ENCODE peak calls at places on chromosomes 4 and X, in ten cellular contexts. One of them, this sample, is unnamed.

GRCh38 chrX:37712458-37712857 is 26.9 kb downstream of the XK start:
- DNase-seq in cerebellar cortex: no peak
- DNase-seq in SK-N-DZ: no peak
- DNase-seq in glutamatergic neuron: no peak
- DNase-seq in GM19239: no peak
- DNase-seq in LHCN-M2: peak
- DNase-seq in lower lobe of right lung: no peak
- DNase-seq in cardiac muscle cell: no peak
- DNase-seq in activated CD4-positive, CD25-positive, alpha-beta regulatory T cell: no peak
- DNase-seq in T-helper 9 cell: no peak
- DNase-seq in this sample: no peak

GRCh38 chrX:10622197-10622596 is 1.8 kb upstream of the MID1 start:
- DNase-seq in cerebellar cortex: no peak
- DNase-seq in SK-N-DZ: no peak
- DNase-seq in glutamatergic neuron: no peak
- DNase-seq in GM19239: no peak
- DNase-seq in LHCN-M2: peak
- DNase-seq in lower lobe of right lung: no peak
- DNase-seq in cardiac muscle cell: no peak
- DNase-seq in activated CD4-positive, CD25-positive, alpha-beta regulatory T cell: no peak
- DNase-seq in T-helper 9 cell: no peak
- DNase-seq in this sample: no peak

GRCh38 chrX:16547644-16548043 is 102.3 kb upstream of the S100G start:
- DNase-seq in cerebellar cortex: no peak
- DNase-seq in SK-N-DZ: no peak
- DNase-seq in glutamatergic neuron: no peak
- DNase-seq in GM19239: no peak
- DNase-seq in LHCN-M2: no peak
- DNase-seq in lower lobe of right lung: no peak
- DNase-seq in cardiac muscle cell: no peak
- DNase-seq in activated CD4-positive, CD25-positive, alpha-beta regulatory T cell: no peak
- DNase-seq in T-helper 9 cell: no peak
- DNase-seq in this sample: no peak

GRCh38 chr4:76758996-76759395 is 138.9 kb downstream of the SOWAHB start:
- DNase-seq in cerebellar cortex: no peak
- DNase-seq in SK-N-DZ: no peak
- DNase-seq in glutamatergic neuron: no peak
- DNase-seq in GM19239: no peak
- DNase-seq in LHCN-M2: peak
- DNase-seq in lower lobe of right lung: no peak
- DNase-seq in cardiac muscle cell: no peak
- DNase-seq in activated CD4-positive, CD25-positive, alpha-beta regulatory T cell: no peak
- DNase-seq in T-helper 9 cell: no peak
- DNase-seq in this sample: no peak

GRCh38 chrX:63283331-63283730 is 67.8 kb downstream of the SPIN4 start:
- DNase-seq in cerebellar cortex: no peak
- DNase-seq in SK-N-DZ: no peak
- DNase-seq in glutamatergic neuron: no peak
- DNase-seq in GM19239: no peak
- DNase-seq in LHCN-M2: no peak
- DNase-seq in lower lobe of right lung: no peak
- DNase-seq in cardiac muscle cell: no peak
- DNase-seq in activated CD4-positive, CD25-positive, alpha-beta regulatory T cell: no peak
- DNase-seq in T-helper 9 cell: no peak
- DNase-seq in this sample: no peak

GRCh38 chr4:19925516-19925915 is 326.2 kb upstream of the SLIT2 start:
- DNase-seq in cerebellar cortex: no peak
- DNase-seq in SK-N-DZ: peak
- DNase-seq in glutamatergic neuron: no peak
- DNase-seq in GM19239: no peak
- DNase-seq in LHCN-M2: no peak
- DNase-seq in lower lobe of right lung: no peak
- DNase-seq in cardiac muscle cell: no peak
- DNase-seq in activated CD4-positive, CD25-positive, alpha-beta regulatory T cell: no peak
- DNase-seq in T-helper 9 cell: no peak
- DNase-seq in this sample: no peak

GRCh38 chr4:2436301-2436700 is 17.5 kb downstream of the CFAP99 start:
- DNase-seq in cerebellar cortex: peak
- DNase-seq in SK-N-DZ: no peak
- DNase-seq in glutamatergic neuron: no peak
- DNase-seq in GM19239: no peak
- DNase-seq in LHCN-M2: peak
- DNase-seq in lower lobe of right lung: no peak
- DNase-seq in cardiac muscle cell: no peak
- DNase-seq in activated CD4-positive, CD25-positive, alpha-beta regulatory T cell: no peak
- DNase-seq in T-helper 9 cell: no peak
- DNase-seq in this sample: no peak

GRCh38 chr4:80539190-80539589 is 203.7 kb downstream of the CFAP299 start:
- DNase-seq in cerebellar cortex: no peak
- DNase-seq in SK-N-DZ: no peak
- DNase-seq in glutamatergic neuron: no peak
- DNase-seq in GM19239: no peak
- DNase-seq in LHCN-M2: no peak
- DNase-seq in lower lobe of right lung: no peak
- DNase-seq in cardiac muscle cell: no peak
- DNase-seq in activated CD4-positive, CD25-positive, alpha-beta regulatory T cell: no peak
- DNase-seq in T-helper 9 cell: no peak
- DNase-seq in this sample: no peak

GRCh38 chrX:79440336-79440735 is 73.2 kb upstream of the ITM2A start:
- DNase-seq in cerebellar cortex: no peak
- DNase-seq in SK-N-DZ: no peak
- DNase-seq in glutamatergic neuron: no peak
- DNase-seq in GM19239: no peak
- DNase-seq in LHCN-M2: no peak
- DNase-seq in lower lobe of right lung: no peak
- DNase-seq in cardiac muscle cell: no peak
- DNase-seq in activated CD4-positive, CD25-positive, alpha-beta regulatory T cell: no peak
- DNase-seq in T-helper 9 cell: no peak
- DNase-seq in this sample: no peak

GRCh38 chr4:52718123-52718522 is 33.1 kb downstream of the ERVMER34-1 start:
- DNase-seq in cerebellar cortex: no peak
- DNase-seq in SK-N-DZ: no peak
- DNase-seq in glutamatergic neuron: no peak
- DNase-seq in GM19239: no peak
- DNase-seq in LHCN-M2: peak
- DNase-seq in lower lobe of right lung: no peak
- DNase-seq in cardiac muscle cell: no peak
- DNase-seq in activated CD4-positive, CD25-positive, alpha-beta regulatory T cell: no peak
- DNase-seq in T-helper 9 cell: no peak
- DNase-seq in this sample: no peak

GRCh38 chr4:1045193-1045594 is 33.8 kb downstream of the FGFRL1 start:
- DNase-seq in cerebellar cortex: no peak
- DNase-seq in SK-N-DZ: no peak
- DNase-seq in glutamatergic neuron: no peak
- DNase-seq in GM19239: no peak
- DNase-seq in LHCN-M2: no peak
- DNase-seq in lower lobe of right lung: peak
- DNase-seq in cardiac muscle cell: no peak
- DNase-seq in activated CD4-positive, CD25-positive, alpha-beta regulatory T cell: no peak
- DNase-seq in T-helper 9 cell: no peak
- DNase-seq in this sample: peak

GRCh38 chrX:68411729-68412128 is 21.6 kb downstream of the OPHN1 start:
- DNase-seq in cerebellar cortex: no peak
- DNase-seq in SK-N-DZ: no peak
- DNase-seq in glutamatergic neuron: no peak
- DNase-seq in GM19239: no peak
- DNase-seq in LHCN-M2: no peak
- DNase-seq in lower lobe of right lung: no peak
- DNase-seq in cardiac muscle cell: no peak
- DNase-seq in activated CD4-positive, CD25-positive, alpha-beta regulatory T cell: no peak
- DNase-seq in T-helper 9 cell: no peak
- DNase-seq in this sample: no peak

GRCh38 chr4:79257953-79258613 is 67.8 kb downstream of the NAA11 start:
- DNase-seq in cerebellar cortex: no peak
- DNase-seq in SK-N-DZ: no peak
- DNase-seq in glutamatergic neuron: no peak
- DNase-seq in GM19239: no peak
- DNase-seq in LHCN-M2: no peak
- DNase-seq in lower lobe of right lung: no peak
- DNase-seq in cardiac muscle cell: peak
- DNase-seq in activated CD4-positive, CD25-positive, alpha-beta regulatory T cell: no peak
- DNase-seq in T-helper 9 cell: no peak
- DNase-seq in this sample: no peak

GRCh38 chr4:81757706-81758105 is 286.0 kb upstream of the RASGEF1B start:
- DNase-seq in cerebellar cortex: no peak
- DNase-seq in SK-N-DZ: no peak
- DNase-seq in glutamatergic neuron: no peak
- DNase-seq in GM19239: no peak
- DNase-seq in LHCN-M2: no peak
- DNase-seq in lower lobe of right lung: no peak
- DNase-seq in cardiac muscle cell: no peak
- DNase-seq in activated CD4-positive, CD25-positive, alpha-beta regulatory T cell: no peak
- DNase-seq in T-helper 9 cell: no peak
- DNase-seq in this sample: no peak

GRCh38 chr4:89307446-89308160 is at the start of gene GPRIN3:
- DNase-seq in cerebellar cortex: peak
- DNase-seq in SK-N-DZ: peak
- DNase-seq in glutamatergic neuron: peak
- DNase-seq in GM19239: no peak
- DNase-seq in LHCN-M2: no peak
- DNase-seq in lower lobe of right lung: peak
- DNase-seq in cardiac muscle cell: peak
- DNase-seq in activated CD4-positive, CD25-positive, alpha-beta regulatory T cell: peak
- DNase-seq in T-helper 9 cell: peak
- DNase-seq in this sample: peak

GRCh38 chr4:130257271-130257670 is 1161.3 kb downstream of the C4orf33 start:
- DNase-seq in cerebellar cortex: no peak
- DNase-seq in SK-N-DZ: no peak
- DNase-seq in glutamatergic neuron: no peak
- DNase-seq in GM19239: no peak
- DNase-seq in LHCN-M2: peak
- DNase-seq in lower lobe of right lung: no peak
- DNase-seq in cardiac muscle cell: no peak
- DNase-seq in activated CD4-positive, CD25-positive, alpha-beta regulatory T cell: no peak
- DNase-seq in T-helper 9 cell: no peak
- DNase-seq in this sample: no peak

GRCh38 chrX:103685396-103685795 is 1.1 kb downstream of the MORF4L2 start:
- DNase-seq in cerebellar cortex: no peak
- DNase-seq in SK-N-DZ: no peak
- DNase-seq in glutamatergic neuron: no peak
- DNase-seq in GM19239: no peak
- DNase-seq in LHCN-M2: no peak
- DNase-seq in lower lobe of right lung: no peak
- DNase-seq in cardiac muscle cell: no peak
- DNase-seq in activated CD4-positive, CD25-positive, alpha-beta regulatory T cell: no peak
- DNase-seq in T-helper 9 cell: no peak
- DNase-seq in this sample: no peak

GRCh38 chr4:107094976-107095375 is 58.9 kb upstream of the DKK2 start:
- DNase-seq in cerebellar cortex: no peak
- DNase-seq in SK-N-DZ: no peak
- DNase-seq in glutamatergic neuron: no peak
- DNase-seq in GM19239: no peak
- DNase-seq in LHCN-M2: no peak
- DNase-seq in lower lobe of right lung: no peak
- DNase-seq in cardiac muscle cell: no peak
- DNase-seq in activated CD4-positive, CD25-positive, alpha-beta regulatory T cell: no peak
- DNase-seq in T-helper 9 cell: no peak
- DNase-seq in this sample: peak

GRCh38 chr4:40283968-40284367 is 51.2 kb upstream of the CHRNA9 start:
- DNase-seq in cerebellar cortex: no peak
- DNase-seq in SK-N-DZ: no peak
- DNase-seq in glutamatergic neuron: no peak
- DNase-seq in GM19239: no peak
- DNase-seq in LHCN-M2: peak
- DNase-seq in lower lobe of right lung: no peak
- DNase-seq in cardiac muscle cell: no peak
- DNase-seq in activated CD4-positive, CD25-positive, alpha-beta regulatory T cell: peak
- DNase-seq in T-helper 9 cell: peak
- DNase-seq in this sample: no peak

GRCh38 chr4:3469386-3470243 is 6.5 kb downstream of the DOK7 start:
- DNase-seq in cerebellar cortex: no peak
- DNase-seq in SK-N-DZ: no peak
- DNase-seq in glutamatergic neuron: peak
- DNase-seq in GM19239: no peak
- DNase-seq in LHCN-M2: no peak
- DNase-seq in lower lobe of right lung: no peak
- DNase-seq in cardiac muscle cell: no peak
- DNase-seq in activated CD4-positive, CD25-positive, alpha-beta regulatory T cell: no peak
- DNase-seq in T-helper 9 cell: no peak
- DNase-seq in this sample: peak

GRCh38 chrX:15864629-15865028 is 10.0 kb upstream of the AP1S2 start:
- DNase-seq in cerebellar cortex: no peak
- DNase-seq in SK-N-DZ: no peak
- DNase-seq in glutamatergic neuron: no peak
- DNase-seq in GM19239: no peak
- DNase-seq in LHCN-M2: peak
- DNase-seq in lower lobe of right lung: no peak
- DNase-seq in cardiac muscle cell: no peak
- DNase-seq in activated CD4-positive, CD25-positive, alpha-beta regulatory T cell: no peak
- DNase-seq in T-helper 9 cell: no peak
- DNase-seq in this sample: no peak

GRCh38 chr4:129623233-129623632 is 527.3 kb downstream of the C4orf33 start:
- DNase-seq in cerebellar cortex: peak
- DNase-seq in SK-N-DZ: no peak
- DNase-seq in glutamatergic neuron: no peak
- DNase-seq in GM19239: no peak
- DNase-seq in LHCN-M2: no peak
- DNase-seq in lower lobe of right lung: no peak
- DNase-seq in cardiac muscle cell: no peak
- DNase-seq in activated CD4-positive, CD25-positive, alpha-beta regulatory T cell: no peak
- DNase-seq in T-helper 9 cell: no peak
- DNase-seq in this sample: no peak

GRCh38 chr4:110953898-110954297 is 331.0 kb upstream of the PITX2 start:
- DNase-seq in cerebellar cortex: no peak
- DNase-seq in SK-N-DZ: no peak
- DNase-seq in glutamatergic neuron: no peak
- DNase-seq in GM19239: no peak
- DNase-seq in LHCN-M2: peak
- DNase-seq in lower lobe of right lung: no peak
- DNase-seq in cardiac muscle cell: no peak
- DNase-seq in activated CD4-positive, CD25-positive, alpha-beta regulatory T cell: no peak
- DNase-seq in T-helper 9 cell: no peak
- DNase-seq in this sample: no peak

GRCh38 chr4:127783026-127783769 is 1.1 kb downstream of the HSPA4L start:
- DNase-seq in cerebellar cortex: peak
- DNase-seq in SK-N-DZ: peak
- DNase-seq in glutamatergic neuron: peak
- DNase-seq in GM19239: no peak
- DNase-seq in LHCN-M2: peak
- DNase-seq in lower lobe of right lung: peak
- DNase-seq in cardiac muscle cell: peak
- DNase-seq in activated CD4-positive, CD25-positive, alpha-beta regulatory T cell: no peak
- DNase-seq in T-helper 9 cell: no peak
- DNase-seq in this sample: peak

GRCh38 chr4:7806080-7806630 is 133.5 kb downstream of the AFAP1 start:
- DNase-seq in cerebellar cortex: peak
- DNase-seq in SK-N-DZ: no peak
- DNase-seq in glutamatergic neuron: peak
- DNase-seq in GM19239: no peak
- DNase-seq in LHCN-M2: peak
- DNase-seq in lower lobe of right lung: no peak
- DNase-seq in cardiac muscle cell: peak
- DNase-seq in activated CD4-positive, CD25-positive, alpha-beta regulatory T cell: no peak
- DNase-seq in T-helper 9 cell: no peak
- DNase-seq in this sample: no peak

GRCh38 chr4:119118397-119118796 is 17.2 kb upstream of the MYOZ2 start:
- DNase-seq in cerebellar cortex: no peak
- DNase-seq in SK-N-DZ: no peak
- DNase-seq in glutamatergic neuron: no peak
- DNase-seq in GM19239: no peak
- DNase-seq in LHCN-M2: peak
- DNase-seq in lower lobe of right lung: no peak
- DNase-seq in cardiac muscle cell: no peak
- DNase-seq in activated CD4-positive, CD25-positive, alpha-beta regulatory T cell: no peak
- DNase-seq in T-helper 9 cell: no peak
- DNase-seq in this sample: no peak